ENCODE peak calls at places on chromosomes 6 and 20, in eight cellular contexts. P is psoas muscle, M is keratinocyte, D is lung, Q is A549, C is breast epithelium, Z is Peyer's patch, B is MM.1S. X is an unnamed sample.

GRCh38 chr20:21179796-21180195 is 53.9 kb downstream of the KIZ start:
- DNase-seq in P (no peak), M (no peak), D (no peak), Q (no peak), C (no peak), Z (no peak), B (no peak), X (no peak)

GRCh38 chr6:83920017-83920416 is 60.5 kb downstream of the CYB5R4 start:
- DNase-seq in P (no peak), M (no peak), D (no peak), Q (no peak), C (no peak), Z (no peak), B (no peak), X (no peak)

GRCh38 chr6:128807577-128807976 is 75.4 kb upstream of the LAMA2 start:
- DNase-seq in P (no peak), M (no peak), D (no peak), Q (no peak), C (no peak), Z (no peak), B (peak), X (peak)

GRCh38 chr6:168193816-168194701 is 115.0 kb upstream of the FRMD1 start:
- DNase-seq in P (no peak), M (no peak), D (no peak), Q (no peak), C (no peak), Z (peak), B (no peak), X (no peak)

GRCh38 chr20:539236-539635 is 4.4 kb downstream of the CSNK2A1 start:
- DNase-seq in P (no peak), M (no peak), D (no peak), Q (no peak), C (no peak), Z (no peak), B (no peak), X (no peak)

GRCh38 chr6:123564363-123564762 is 72.4 kb downstream of the TRDN start:
- DNase-seq in P (no peak), M (no peak), D (no peak), Q (no peak), C (no peak), Z (no peak), B (no peak), X (no peak)

GRCh38 chr6:445571-446417 is 54.2 kb downstream of the IRF4 start:
- DNase-seq in P (no peak), M (no peak), D (no peak), Q (no peak), C (no peak), Z (peak), B (no peak), X (no peak)

GRCh38 chr20:36572701-36573102 is 695 bp upstream of the TGIF2 start:
- DNase-seq in P (no peak), M (no peak), D (no peak), Q (no peak), C (no peak), Z (peak), B (no peak), X (peak)

GRCh38 chr6:21754891-21755290 is 161.3 kb downstream of the SOX4 start:
- DNase-seq in P (no peak), M (peak), D (no peak), Q (peak), C (no peak), Z (no peak), B (no peak), X (peak)

GRCh38 chr20:6920991-6921613 is 153.6 kb downstream of the BMP2 start:
- DNase-seq in P (no peak), M (no peak), D (no peak), Q (no peak), C (no peak), Z (no peak), B (no peak), X (no peak)

GRCh38 chr20:9028419-9028818 is 40.5 kb upstream of the PLCB4 start:
- DNase-seq in P (no peak), M (no peak), D (no peak), Q (no peak), C (no peak), Z (no peak), B (no peak), X (no peak)

GRCh38 chr20:42018979-42019378 is 400.8 kb upstream of the CHD6 start:
- DNase-seq in P (no peak), M (no peak), D (no peak), Q (no peak), C (no peak), Z (no peak), B (no peak), X (peak)
- TF ChIP-seq CTCF in P (no peak), M (no peak), D (no peak), Q (no peak), C (no peak), Z (no peak), B (peak), X (peak)

DNA sequence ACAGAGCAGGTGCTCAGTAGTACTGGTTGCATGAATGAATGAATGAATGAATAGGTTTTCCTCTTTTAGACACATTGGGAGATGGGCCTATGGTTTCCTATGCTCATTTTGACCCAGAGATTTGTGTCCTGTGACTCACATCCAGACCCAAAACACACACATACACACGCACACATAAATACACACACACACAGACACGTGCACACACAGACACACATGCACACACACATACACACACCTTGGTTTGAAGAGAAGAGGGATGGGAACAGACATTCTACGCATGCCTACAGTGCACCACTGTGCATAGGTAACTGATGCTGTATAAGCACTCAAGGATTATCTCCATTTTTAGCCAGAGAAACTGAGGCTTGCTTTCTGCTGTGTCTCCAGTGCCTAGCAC is 4.1 kb downstream of the JPH2 start:
- DNase-seq in P (no peak), M (no peak), D (no peak), Q (no peak), C (no peak), Z (no peak), B (no peak), X (no peak)
- H3K4me3 ChIP-seq in P (peak), M (no peak), D (no peak), Q (no peak), C (peak), Z (no peak), B (no peak), X (no peak)

GRCh38 chr20:63172726-63173125 is 43.2 kb downstream of the YTHDF1 start:
- DNase-seq in P (no peak), M (no peak), D (no peak), Q (no peak), C (no peak), Z (no peak), B (no peak), X (peak)
- TF ChIP-seq CTCF in P (no peak), M (no peak), D (no peak), Q (no peak), C (no peak), Z (no peak), B (peak), X (peak)

DNA sequence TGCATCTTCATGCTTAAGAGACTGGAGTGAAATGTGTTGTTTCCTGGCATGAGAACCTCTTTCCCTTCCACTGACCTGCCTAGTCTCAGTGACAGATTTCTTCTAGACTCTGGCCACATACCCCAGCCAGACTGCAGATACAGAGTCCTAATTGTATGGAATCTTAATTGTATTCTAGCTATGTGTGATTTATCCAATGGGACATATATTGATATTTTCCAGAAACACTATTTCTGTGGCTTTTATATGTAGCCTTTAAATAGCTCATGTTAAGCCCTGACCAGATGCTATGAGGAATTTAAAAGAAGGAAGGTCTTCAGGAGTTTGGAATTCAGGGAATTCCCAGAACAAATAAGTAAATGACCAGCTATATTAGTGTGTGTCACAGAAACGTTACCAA is 99.0 kb downstream of the FIG4 start:
- DNase-seq in P (no peak), M (no peak), D (no peak), Q (no peak), C (no peak), Z (no peak), B (no peak), X (no peak)
- H3K4me3 ChIP-seq in P (no peak), M (no peak), D (no peak), Q (no peak), C (no peak), Z (no peak), B (no peak), X (no peak)

GRCh38 chr6:14676977-14677781 is 559.6 kb downstream of the CD83 start:
- DNase-seq in P (no peak), M (no peak), D (no peak), Q (no peak), C (no peak), Z (no peak), B (no peak), X (no peak)
- TF ChIP-seq CTCF in P (no peak), M (no peak), D (no peak), Q (no peak), C (no peak), Z (no peak), B (no peak), X (no peak)

GRCh38 chr6:70592391-70593117 is 25.8 kb downstream of the SDHAF4 start:
- DNase-seq in P (no peak), M (no peak), D (no peak), Q (no peak), C (no peak), Z (no peak), B (no peak), X (no peak)
- H3K4me3 ChIP-seq in P (no peak), M (no peak), D (no peak), Q (no peak), C (no peak), Z (no peak), B (no peak), X (no peak)

DNA sequence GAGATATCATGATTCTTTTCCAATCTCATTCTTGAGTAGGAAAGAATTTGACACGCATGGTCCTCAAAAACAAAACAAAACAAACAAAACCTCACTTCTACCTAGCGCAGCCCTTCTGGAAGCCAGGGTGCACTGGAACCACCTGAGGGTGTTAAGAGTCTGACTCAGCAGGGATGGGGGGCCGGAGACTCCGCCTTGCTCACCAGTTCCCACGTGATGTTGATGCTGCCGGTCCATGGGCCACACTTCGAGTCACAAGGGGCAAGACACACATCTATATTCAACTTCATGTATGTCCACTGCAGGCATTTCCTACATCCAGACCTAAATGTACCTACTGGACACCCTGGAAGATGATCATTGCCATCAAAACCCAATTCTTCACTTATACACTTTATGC is 30.4 kb downstream of the BFSP1 start:
- DNase-seq in P (no peak), M (no peak), D (no peak), Q (no peak), C (no peak), Z (no peak), B (no peak), X (no peak)
- TF ChIP-seq CTCF in P (no peak), M (no peak), D (no peak), Q (no peak), C (no peak), Z (no peak), B (no peak), X (no peak)

GRCh38 chr20:59351148-59352040 is 51.0 kb downstream of the EDN3 start:
- DNase-seq in P (no peak), M (no peak), D (no peak), Q (peak), C (no peak), Z (peak), B (no peak), X (no peak)
- H3K4me3 ChIP-seq in P (no peak), M (no peak), D (no peak), Q (no peak), C (no peak), Z (no peak), B (no peak), X (no peak)

X was measured in GM12865.